ENCODE peak calls at places on chromosomes 16 and 17, in four cellular contexts. One of them, this sample, is unnamed.

GRCh38 chr16:3362931-3363330 is 7.2 kb downstream of the OR2C1 start:
- DNase-seq in T-helper 1 cell: no peak
- DNase-seq in KG1: no peak
- DNase-seq in COLO829: no peak
- DNase-seq in this sample: no peak

GRCh38 chr16:82043680-82044584 is 8.9 kb downstream of the HSD17B2 start:
- DNase-seq in T-helper 1 cell: no peak
- DNase-seq in COLO829: no peak
- DNase-seq in KG1: no peak
- DNase-seq in this sample: no peak

GRCh38 chr17:18219016-18219415 is 6.4 kb upstream of the LLGL1 start:
- DNase-seq in KG1: no peak
- DNase-seq in COLO829: no peak
- DNase-seq in T-helper 1 cell: no peak
- DNase-seq in this sample: no peak

GRCh38 chr16:85897384-85897783 is 1.6 kb upstream of the IRF8 start:
- DNase-seq in T-helper 1 cell: no peak
- DNase-seq in KG1: no peak
- DNase-seq in COLO829: no peak
- DNase-seq in this sample: no peak

GRCh38 chr16:17358846-17359245 is 111.9 kb downstream of the XYLT1 start:
- DNase-seq in T-helper 1 cell: no peak
- DNase-seq in KG1: no peak
- DNase-seq in COLO829: peak
- DNase-seq in this sample: peak

GRCh38 chr17:29066053-29066452 is 23.1 kb downstream of the PIPOX start:
- DNase-seq in T-helper 1 cell: no peak
- DNase-seq in COLO829: no peak
- DNase-seq in KG1: no peak
- DNase-seq in this sample: no peak

GRCh38 chr16:79602615-79603014 is 2.1 kb upstream of the MAF start:
- DNase-seq in COLO829: no peak
- DNase-seq in T-helper 1 cell: no peak
- DNase-seq in KG1: peak
- DNase-seq in this sample: no peak

GRCh38 chr16:50338371-50339231 is 30.2 kb downstream of the BRD7 start:
- DNase-seq in KG1: no peak
- DNase-seq in T-helper 1 cell: no peak
- DNase-seq in COLO829: no peak
- DNase-seq in this sample: no peak

GRCh38 chr17:74746376-74746775 is 2.1 kb upstream of the NHERF1 start:
- DNase-seq in KG1: no peak
- DNase-seq in COLO829: no peak
- DNase-seq in T-helper 1 cell: no peak
- DNase-seq in this sample: no peak

GRCh38 chr17:41421116-41421515 is 3.3 kb downstream of the KRT37 start:
- DNase-seq in KG1: no peak
- DNase-seq in COLO829: no peak
- DNase-seq in T-helper 1 cell: no peak
- DNase-seq in this sample: no peak

GRCh38 chr16:88743693-88744519 is 37.6 kb downstream of the CTU2 start:
- DNase-seq in COLO829: peak
- DNase-seq in KG1: no peak
- DNase-seq in T-helper 1 cell: peak
- DNase-seq in this sample: peak

GRCh38 chr17:34081269-34081668 is 173.8 kb upstream of the CCL2 start:
- DNase-seq in COLO829: peak
- DNase-seq in KG1: no peak
- DNase-seq in T-helper 1 cell: no peak
- DNase-seq in this sample: peak

GRCh38 chr17:68314916-68315535 is 23.7 kb downstream of the ARSG start:
- DNase-seq in COLO829: no peak
- DNase-seq in T-helper 1 cell: no peak
- DNase-seq in KG1: peak
- DNase-seq in this sample: no peak

GRCh38 chr16:20674684-20675487 is 22.6 kb downstream of the ACSM1 start:
- DNase-seq in COLO829: no peak
- DNase-seq in KG1: no peak
- DNase-seq in T-helper 1 cell: no peak
- DNase-seq in this sample: no peak

GRCh38 chr17:49069585-49070273 is 62.8 kb upstream of the B4GALNT2 start:
- DNase-seq in KG1: no peak
- DNase-seq in T-helper 1 cell: no peak
- DNase-seq in COLO829: no peak
- DNase-seq in this sample: no peak

GRCh38 chr16:11914759-11915643 is 755 bp downstream of the GSPT1 start:
- DNase-seq in KG1: no peak
- DNase-seq in T-helper 1 cell: peak
- DNase-seq in COLO829: no peak
- DNase-seq in this sample: peak

GRCh38 chr16:10040136-10041080 is 141.8 kb downstream of the GRIN2A start:
- DNase-seq in KG1: no peak
- DNase-seq in T-helper 1 cell: no peak
- DNase-seq in COLO829: no peak
- DNase-seq in this sample: no peak

GRCh38 chr17:45742251-45742650 is 41.9 kb upstream of the CRHR1 start:
- DNase-seq in KG1: no peak
- DNase-seq in COLO829: no peak
- DNase-seq in T-helper 1 cell: no peak
- DNase-seq in this sample: no peak

GRCh38 chr16:2853531-2854073 is 4.4 kb downstream of the PRSS22 start:
- DNase-seq in KG1: no peak
- DNase-seq in T-helper 1 cell: no peak
- DNase-seq in COLO829: no peak
- DNase-seq in this sample: no peak

GRCh38 chr17:77022766-77023165 is 118.0 kb upstream of the SEC14L1 start:
- DNase-seq in COLO829: no peak
- DNase-seq in T-helper 1 cell: no peak
- DNase-seq in KG1: no peak
- DNase-seq in this sample: no peak

GRCh38 chr16:11439790-11440656 is 94.8 kb downstream of the RMI2 start:
- DNase-seq in COLO829: no peak
- DNase-seq in T-helper 1 cell: no peak
- DNase-seq in KG1: no peak
- DNase-seq in this sample: no peak

GRCh38 chr17:42067371-42068180 is 17.2 kb upstream of the C17orf113 start:
- DNase-seq in T-helper 1 cell: peak
- DNase-seq in KG1: peak
- DNase-seq in COLO829: peak
- DNase-seq in this sample: peak

GRCh38 chr16:29683543-29684090 is 4.6 kb downstream of the QPRT start:
- DNase-seq in T-helper 1 cell: no peak
- DNase-seq in KG1: no peak
- DNase-seq in COLO829: no peak
- DNase-seq in this sample: no peak

GRCh38 chr16:55204094-55204493 is 119.9 kb upstream of the IRX6 start:
- DNase-seq in COLO829: no peak
- DNase-seq in T-helper 1 cell: no peak
- DNase-seq in KG1: no peak
- DNase-seq in this sample: no peak

GRCh38 chr17:61199431-61200348 is 200.0 kb upstream of the TBX2 start:
- DNase-seq in KG1: no peak
- DNase-seq in T-helper 1 cell: no peak
- DNase-seq in COLO829: no peak
- DNase-seq in this sample: no peak

GRCh38 chr16:66427871-66428681 is 981 bp downstream of the BEAN1 start:
- DNase-seq in T-helper 1 cell: no peak
- DNase-seq in KG1: no peak
- DNase-seq in COLO829: no peak
- DNase-seq in this sample: no peak

GRCh38 chr16:24255446-24256352 is at the start of gene CACNG3:
- DNase-seq in KG1: peak
- DNase-seq in T-helper 1 cell: no peak
- DNase-seq in COLO829: peak
- DNase-seq in this sample: peak

GRCh38 chr16:2090819-2091721 is 43.3 kb downstream of the TSC2 start:
- DNase-seq in COLO829: peak
- DNase-seq in KG1: no peak
- DNase-seq in T-helper 1 cell: no peak
- DNase-seq in this sample: peak

GRCh38 chr16:68378436-68379415 is 67.9 kb downstream of the PRMT7 start:
- DNase-seq in COLO829: no peak
- DNase-seq in T-helper 1 cell: no peak
- DNase-seq in KG1: no peak
- DNase-seq in this sample: no peak

GRCh38 chr16:49696414-49697101 is 159.4 kb downstream of the ZNF423 start:
- DNase-seq in KG1: no peak
- DNase-seq in COLO829: no peak
- DNase-seq in T-helper 1 cell: no peak
- DNase-seq in this sample: no peak

GRCh38 chr16:1612320-1613111 is at the start of gene CRAMP1:
- DNase-seq in COLO829: peak
- DNase-seq in T-helper 1 cell: peak
- DNase-seq in KG1: no peak
- DNase-seq in this sample: no peak

GRCh38 chr16:29192329-29193247 is 207.7 kb downstream of the LAT start:
- DNase-seq in COLO829: no peak
- DNase-seq in T-helper 1 cell: no peak
- DNase-seq in KG1: no peak
- DNase-seq in this sample: peak

GRCh38 chr16:24125199-24125598 is 130.9 kb upstream of the CACNG3 start:
- DNase-seq in COLO829: no peak
- DNase-seq in KG1: no peak
- DNase-seq in T-helper 1 cell: no peak
- DNase-seq in this sample: no peak

GRCh38 chr17:58337126-58337599 is 8.6 kb upstream of the TSPOAP1 start:
- DNase-seq in T-helper 1 cell: no peak
- DNase-seq in KG1: peak
- DNase-seq in COLO829: no peak
- DNase-seq in this sample: no peak

GRCh38 chr17:75088902-75089417 is 1.2 kb downstream of the SLC16A5 start:
- DNase-seq in T-helper 1 cell: no peak
- DNase-seq in KG1: no peak
- DNase-seq in COLO829: no peak
- DNase-seq in this sample: no peak

GRCh38 chr16:80997139-80997798 is 9.4 kb downstream of the CMC2 start:
- DNase-seq in KG1: no peak
- DNase-seq in COLO829: no peak
- DNase-seq in T-helper 1 cell: no peak
- DNase-seq in this sample: no peak

GRCh38 chr17:41919165-41919817 is 540 bp upstream of the ACLY start:
- DNase-seq in COLO829: no peak
- DNase-seq in T-helper 1 cell: no peak
- DNase-seq in KG1: no peak
- DNase-seq in this sample: no peak

This sample was measured in SK-MEL-5.